ENCODE peak calls at places on chromosomes 11 and 22, in four cellular contexts. Z is effector memory CD4-positive, alpha-beta T cell; N is heart left ventricle; C is MM.1S. S is an unnamed sample.
A peak's percentile ranks its signal among the peaks of the same experiment; 100 is the strongest.

GRCh38 chr11:102611291-102611690 is 13.8 kb downstream of the MMP20 start:
- DNase-seq in Z (no peak), N (no peak), C (no peak), S (no peak)

GRCh38 chr11:10564692-10565318 is 3.7 kb downstream of the LYVE1 start:
- DNase-seq in Z (no peak), N (no peak), C (peak; percentile 21), S (no peak)

GRCh38 chr22:38725900-38726655 is 20.3 kb downstream of the GTPBP1 start:
- DNase-seq in Z (no peak), N (no peak), C (peak; percentile 2), S (no peak)

GRCh38 chr11:107011977-107012376 is 6.3 kb downstream of the GUCY1A2 start:
- DNase-seq in Z (no peak), N (no peak), C (no peak), S (no peak)

GRCh38 chr11:121560251-121560650 is 107.5 kb upstream of the SORL1-AS1 start:
- DNase-seq in Z (no peak), N (no peak), C (no peak), S (no peak)

GRCh38 chr11:69637601-69637955 is 3.4 kb upstream of the CCND1 start:
- DNase-seq in Z (no peak), N (no peak), C (no peak), S (no peak)

GRCh38 chr11:15609445-15609844 is 494.7 kb downstream of the INSC start:
- DNase-seq in Z (no peak), N (no peak), C (no peak), S (no peak)

GRCh38 chr11:76574406-76574805 is 96.1 kb downstream of the LRRC32 start:
- DNase-seq in Z (no peak), N (no peak), C (no peak), S (no peak)

GRCh38 chr22:28977481-28977971 is 84.1 kb downstream of the C22orf31 start:
- DNase-seq in Z (no peak), N (no peak), C (peak; percentile 54), S (no peak)

GRCh38 chr11:44318369-44318768 is 8.4 kb upstream of the ALX4 start:
- DNase-seq in Z (no peak), N (no peak), C (no peak), S (no peak)
- H3K4me3 ChIP-seq in Z (no peak overlapping the region), N (no peak overlapping the region), C (no peak overlapping the region), S (no peak overlapping the region)

GRCh38 chr11:19736831-19737230 is 24.2 kb downstream of the NAV2 start:
- DNase-seq in Z (no peak), N (no peak), C (no peak), S (no peak)

GRCh38 chr11:19737575-19737974 is 24.9 kb downstream of the NAV2 start:
- DNase-seq in Z (no peak), N (no peak), C (no peak), S (no peak)

GRCh38 chr11:19734171-19734570 is 21.5 kb downstream of the NAV2 start:
- DNase-seq in Z (no peak), N (no peak), C (no peak), S (no peak)

GRCh38 chr11:19738124-19738523 is 25.5 kb downstream of the NAV2 start:
- DNase-seq in Z (no peak), N (no peak), C (no peak), S (no peak)

GRCh38 chr11:19735512-19735911 is 22.9 kb downstream of the NAV2 start:
- DNase-seq in Z (no peak), N (no peak), C (no peak), S (no peak)
- H3K27ac ChIP-seq in Z (no peak overlapping the region), N (peak overlapping the region; percentile 52), C (no peak overlapping the region), S (no peak overlapping the region)

GRCh38 chr11:13311570-13311969 is 34.0 kb downstream of the BMAL1 start:
- DNase-seq in Z (no peak), N (no peak), C (no peak), S (no peak)
- H3K4me1 ChIP-seq in Z (peaks cover 22% of the 10 kb centered on the region), N (peaks cover 14% of the 10 kb centered on the region), C (no peaks in the 10 kb centered on the region), S (peaks cover 42% of the 10 kb centered on the region)

DNA sequence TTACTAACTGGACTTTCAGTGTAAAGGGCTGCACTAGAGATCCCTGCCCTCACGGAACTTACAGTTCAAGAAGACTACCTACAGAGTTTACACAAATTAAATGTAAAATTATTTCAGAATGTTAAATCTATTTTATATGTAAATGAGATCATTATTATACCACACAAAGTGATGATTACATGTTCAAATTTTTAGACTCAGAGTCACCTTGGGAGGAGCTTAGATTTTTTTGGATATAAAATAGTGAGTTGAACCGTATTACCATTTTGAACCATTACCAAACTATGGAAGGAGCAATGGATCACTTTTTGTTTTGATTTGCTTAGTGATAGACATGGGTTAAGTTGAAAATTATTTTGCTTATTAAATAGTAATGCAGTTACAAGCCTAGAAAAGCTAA is 1.6 kb downstream of the IPO7 start:
- DNase-seq in Z (no peak), N (no peak), C (no peak), S (no peak)
- H3K4me3 ChIP-seq in Z (no peak overlapping the region), N (peak overlapping the region; percentile 85), C (peak overlapping the region; percentile 93), S (no peak overlapping the region)